ENCODE peak calls at places on chromosomes 5 and 9, in eight cellular contexts. K is vagina, I is sigmoid colon, B is IMR-90, G is upper lobe of left lung, Y is GM12878, L is endothelial cell of umbilical vein, F is heart left ventricle. C is an unnamed sample. For H3K4me1, the result is how much of the 10 kb centered on the place peaks cover.

GRCh38 chr9:99356512-99356971 is 134.5 kb downstream of the SEC61B start:
- DNase-seq in K (no peak), I (peak), B (no peak), G (no peak), Y (no peak), L (no peak), F (peak), C (no peak)

GRCh38 chr5:131406076-131406475 is 142.2 kb downstream of the CDC42SE2 start:
- DNase-seq in K (no peak), I (no peak), B (no peak), G (no peak), Y (no peak), L (no peak), F (no peak), C (no peak)

GRCh38 chr5:134920848-134921575 is 16.1 kb downstream of the PCBD2 start:
- DNase-seq in K (no peak), I (no peak), B (no peak), G (peak), Y (no peak), L (no peak), F (no peak), C (no peak)

GRCh38 chr9:109769250-109769649 is 10.7 kb upstream of the PALM2AKAP2 start:
- DNase-seq in K (no peak), I (no peak), B (no peak), G (no peak), Y (no peak), L (no peak), F (no peak), C (no peak)

GRCh38 chr9:136085815-136086212 is 9.3 kb downstream of the NACC2 start:
- DNase-seq in K (no peak), I (peak), B (no peak), G (peak), Y (no peak), L (no peak), F (peak), C (no peak)

GRCh38 chr9:127148014-127148413 is 25.6 kb upstream of the ANGPTL2 start:
- DNase-seq in K (no peak), I (no peak), B (no peak), G (no peak), Y (no peak), L (no peak), F (no peak), C (peak)

GRCh38 chr5:176529116-176529823 is 7.9 kb downstream of the RNF44 start:
- DNase-seq in K (no peak), I (no peak), B (no peak), G (no peak), Y (no peak), L (no peak), F (peak), C (no peak)

GRCh38 chr5:33336911-33337620 is 103.7 kb upstream of the TARS1 start:
- DNase-seq in K (no peak), I (no peak), B (peak), G (no peak), Y (no peak), L (no peak), F (no peak), C (no peak)

GRCh38 chr9:137814436-137814835 is 63.1 kb upstream of the CACNA1B start:
- DNase-seq in K (no peak), I (no peak), B (no peak), G (peak), Y (no peak), L (no peak), F (no peak), C (no peak)

GRCh38 chr5:84494453-84494852 is 109.8 kb upstream of the EDIL3 start:
- DNase-seq in K (no peak), I (no peak), B (peak), G (no peak), Y (no peak), L (no peak), F (no peak), C (no peak)

GRCh38 chr5:143416411-143416810 is 12.9 kb upstream of the NR3C1 start:
- DNase-seq in K (no peak), I (no peak), B (no peak), G (no peak), Y (no peak), L (no peak), F (no peak), C (no peak)
- H3K4me1 ChIP-seq in K (under half), I (under half), B (under half), G (under half), Y (under half), L (under half), F (under half), C (under half)

DNA sequence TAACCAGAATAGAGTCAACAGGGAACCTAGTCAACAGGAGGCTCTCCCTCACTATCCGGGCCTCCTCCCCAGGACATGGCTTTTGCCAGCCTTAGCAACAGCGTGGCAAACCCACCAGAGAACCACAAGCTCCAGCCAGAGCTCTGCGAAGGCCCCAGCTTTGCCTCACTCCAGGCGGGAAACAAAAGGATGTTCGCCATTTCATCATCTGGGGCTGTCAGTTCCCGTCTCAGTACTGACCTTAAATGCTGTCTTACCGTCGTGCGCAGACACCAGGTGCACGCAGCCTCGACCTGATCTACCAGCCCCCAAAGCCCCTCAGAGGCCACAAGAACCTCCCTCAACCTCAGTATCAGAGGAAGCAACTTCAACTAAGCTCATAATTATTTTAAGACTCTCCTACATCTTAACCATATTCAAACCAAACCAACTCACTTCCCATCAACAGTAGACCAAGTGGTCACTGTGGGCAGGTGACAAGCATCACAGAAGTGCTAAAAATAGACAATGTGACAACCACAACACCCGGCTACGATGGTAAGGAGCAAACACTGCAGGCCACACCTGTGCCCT is 71.4 kb downstream of the SEMA4D start:
- DNase-seq in K (no peak), I (no peak), B (no peak), G (no peak), Y (peak), L (no peak), F (no peak), C (no peak)
- TF ChIP-seq POLR2A in K (no peak), I (no peak), B (no peak), G (no peak), Y (peak), L (no peak), F (no peak), C (no peak)

DNA sequence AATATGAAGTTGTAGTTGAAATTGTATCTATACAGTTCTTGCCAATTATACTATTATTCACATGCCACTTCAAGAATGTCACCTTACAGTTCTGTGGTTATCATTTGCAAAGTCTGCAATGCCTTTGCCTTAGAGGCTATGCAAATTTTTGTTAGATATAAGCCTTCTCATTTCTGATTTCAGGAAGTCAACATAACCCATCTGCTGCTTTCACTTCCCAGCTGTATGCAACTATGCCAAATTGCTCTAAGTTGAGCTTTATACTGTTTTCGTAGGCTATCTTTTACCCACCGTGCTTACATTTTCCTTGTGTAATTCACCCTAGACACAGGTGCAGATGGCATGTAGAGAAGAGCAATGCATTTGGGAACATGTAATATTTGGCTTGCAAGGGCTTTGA is 1083.0 kb downstream of the CDH9 start:
- DNase-seq in K (no peak), I (no peak), B (no peak), G (no peak), Y (no peak), L (no peak), F (no peak), C (no peak)
- H3K4me3 ChIP-seq in K (no peak), I (no peak), B (no peak), G (no peak), Y (no peak), L (no peak), F (no peak), C (no peak)

GRCh38 chr9:113508111-113508749 is 44.7 kb downstream of the RGS3 start:
- DNase-seq in K (no peak), I (no peak), B (no peak), G (no peak), Y (no peak), L (no peak), F (no peak), C (no peak)

GRCh38 chr9:113511856-113512761 is 48.6 kb downstream of the RGS3 start:
- DNase-seq in K (no peak), I (no peak), B (peak), G (no peak), Y (peak), L (no peak), F (no peak), C (no peak)

GRCh38 chr9:113507256-113507655 is 43.7 kb downstream of the RGS3 start:
- DNase-seq in K (no peak), I (no peak), B (no peak), G (peak), Y (no peak), L (no peak), F (no peak), C (no peak)

GRCh38 chr9:113511047-113511521 is 47.6 kb downstream of the RGS3 start:
- DNase-seq in K (no peak), I (no peak), B (no peak), G (no peak), Y (no peak), L (no peak), F (peak), C (no peak)

GRCh38 chr9:113509463-113509862 is 45.9 kb downstream of the RGS3 start:
- DNase-seq in K (no peak), I (no peak), B (peak), G (no peak), Y (no peak), L (peak), F (no peak), C (no peak)
- H3K4me1 ChIP-seq in K (under half), I (under half), B (under half), G (under half), Y (under half), L (half or more), F (half or more), C (under half)

GRCh38 chr5:180467989-180468731 is 26.0 kb upstream of the CNOT6 start:
- DNase-seq in K (no peak), I (no peak), B (no peak), G (no peak), Y (no peak), L (no peak), F (no peak), C (no peak)
- TF ChIP-seq POLR2A in K (no peak), I (no peak), B (no peak), G (no peak), Y (no peak), L (no peak), F (no peak), C (no peak)

DNA sequence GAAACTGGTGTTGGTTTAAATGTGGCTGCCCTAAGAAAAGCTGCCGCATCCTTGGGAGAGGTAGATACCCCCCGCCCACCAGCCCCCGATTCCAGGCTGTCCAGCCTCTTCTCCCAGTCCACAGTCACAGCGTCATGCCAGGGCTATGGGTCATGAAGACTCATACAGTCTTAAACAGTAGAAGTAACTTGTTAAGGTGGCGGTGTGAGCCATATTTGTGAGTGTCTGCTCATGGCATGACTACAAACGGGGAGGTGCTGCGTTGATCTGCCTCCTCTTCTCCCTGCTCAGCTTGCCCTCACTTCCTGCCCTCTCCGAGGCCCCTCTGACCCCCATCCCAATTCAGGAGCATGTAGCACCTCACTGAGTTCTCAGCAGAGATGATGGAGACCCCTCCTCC is 20.8 kb downstream of the FGD3 start:
- DNase-seq in K (no peak), I (no peak), B (no peak), G (no peak), Y (no peak), L (no peak), F (no peak), C (no peak)
- H3K4me3 ChIP-seq in K (no peak), I (no peak), B (no peak), G (no peak), Y (no peak), L (no peak), F (no peak), C (no peak)

GRCh38 chr5:149540098-149540497 is 11.1 kb downstream of the CSNK1A1 start:
- DNase-seq in K (no peak), I (no peak), B (no peak), G (no peak), Y (no peak), L (no peak), F (no peak), C (no peak)
- H3K4me1 ChIP-seq in K (half or more), I (half or more), B (under half), G (half or more), Y (under half), L (under half), F (half or more), C (under half)

GRCh38 chr5:56914678-56915077 is 5.3 kb downstream of the SETD9 start:
- DNase-seq in K (no peak), I (no peak), B (no peak), G (no peak), Y (no peak), L (no peak), F (no peak), C (no peak)

GRCh38 chr5:56910123-56910951 is 941 bp downstream of the SETD9 start:
- DNase-seq in K (no peak), I (peak), B (no peak), G (no peak), Y (no peak), L (no peak), F (peak), C (no peak)

GRCh38 chr5:56913766-56914165 is 4.4 kb downstream of the SETD9 start:
- DNase-seq in K (no peak), I (no peak), B (no peak), G (no peak), Y (no peak), L (no peak), F (no peak), C (no peak)

GRCh38 chr5:56908942-56909293 is 478 bp upstream of the SETD9 start:
- DNase-seq in K (no peak), I (no peak), B (no peak), G (no peak), Y (no peak), L (no peak), F (peak), C (no peak)

DNA sequence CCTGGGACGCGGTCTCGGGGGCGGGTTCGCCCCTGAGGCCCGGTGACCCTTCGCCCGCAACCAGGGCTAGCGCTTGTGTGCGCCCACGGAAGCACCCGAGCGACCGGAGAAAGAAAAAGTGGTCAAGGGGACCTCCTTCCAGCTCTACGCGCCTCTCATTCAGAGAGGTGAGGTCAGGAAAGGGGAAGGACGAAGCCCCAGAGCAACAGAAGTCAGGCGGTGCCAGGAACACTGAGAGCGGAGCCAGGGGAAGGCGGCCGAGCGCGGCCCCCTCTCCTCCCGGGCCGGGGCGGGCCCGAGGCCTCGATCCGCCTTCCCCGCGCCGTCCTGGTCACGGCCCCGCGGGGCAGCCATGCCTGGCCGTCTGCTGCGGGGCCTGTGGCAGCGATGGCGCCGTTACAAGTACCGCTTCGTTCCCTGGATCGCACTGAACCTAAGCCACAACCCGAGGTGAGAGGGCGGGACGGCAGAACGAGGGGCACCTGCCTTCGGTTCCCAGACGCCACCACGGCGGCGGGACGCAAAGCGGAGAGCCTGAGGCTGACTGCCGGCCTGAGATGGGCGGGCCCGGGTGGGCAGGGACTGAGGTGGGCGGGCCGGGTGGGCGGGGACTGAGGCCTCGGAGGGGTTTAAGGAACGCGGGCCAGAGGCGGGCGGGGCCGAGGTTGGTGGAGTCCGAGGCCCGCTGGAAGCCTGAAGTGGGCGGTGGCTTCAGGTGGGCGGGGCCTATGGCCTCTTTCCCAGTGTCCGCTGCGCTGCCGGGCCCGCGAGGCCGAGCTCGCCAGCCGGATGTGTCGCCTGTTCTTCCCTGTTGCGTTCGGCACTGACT is at the start of gene SETD9:
- DNase-seq in K (peak), I (peak), B (peak), G (peak), Y (peak), L (peak), F (peak), C (peak)
- TF ChIP-seq POLR2A in K (no peak), I (no peak), B (peak), G (no peak), Y (peak), L (peak), F (peak), C (peak)

GRCh38 chr5:74507596-74507995 is 132.9 kb downstream of the ENC1 start:
- DNase-seq in K (no peak), I (no peak), B (no peak), G (no peak), Y (no peak), L (no peak), F (no peak), C (no peak)
- H3K4me3 ChIP-seq in K (no peak), I (no peak), B (no peak), G (no peak), Y (no peak), L (no peak), F (no peak), C (no peak)

DNA sequence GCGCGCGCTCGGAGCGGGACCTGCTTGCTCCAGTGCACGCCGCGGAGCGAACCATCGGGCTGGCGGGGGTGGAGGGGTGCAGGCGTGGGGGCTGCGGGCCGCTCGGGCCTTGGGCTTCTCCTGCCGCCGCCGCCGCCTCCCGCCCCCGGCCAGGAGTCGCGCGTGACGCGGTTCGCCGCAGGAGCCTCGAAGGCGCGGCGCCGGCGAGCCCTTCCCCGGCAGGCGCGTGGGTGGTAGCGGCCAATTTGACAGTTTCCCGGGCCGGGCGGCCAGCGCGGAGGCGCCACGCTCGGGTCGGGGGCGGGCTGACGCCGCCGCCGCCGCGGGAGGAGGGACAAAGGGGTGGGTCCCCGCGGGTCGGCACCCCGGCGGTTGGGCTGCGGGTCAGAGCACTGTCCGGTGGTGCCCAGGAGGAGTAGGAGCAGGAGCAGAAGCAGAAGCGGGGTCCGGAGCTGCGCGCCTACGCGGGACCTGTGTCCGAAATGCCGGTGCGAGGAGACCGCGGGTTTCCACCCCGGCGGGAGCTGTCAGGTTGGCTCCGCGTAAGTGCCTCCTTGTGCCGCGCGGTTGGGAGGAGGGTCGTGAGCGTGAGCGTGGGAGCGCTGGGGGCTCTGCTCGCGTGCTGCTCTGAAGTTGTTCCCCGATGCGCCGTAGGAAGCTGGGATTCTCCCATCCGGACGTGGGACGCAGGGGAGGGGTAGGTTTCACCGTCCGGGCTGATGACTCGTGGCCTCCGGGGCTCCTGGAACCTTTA is at the start of gene TJP2:
- DNase-seq in K (no peak), I (peak), B (peak), G (peak), Y (no peak), L (peak), F (peak), C (peak)
- H3K4me1 ChIP-seq in K (under half), I (under half), B (under half), G (half or more), Y (under half), L (half or more), F (half or more), C (under half)

C was measured in uterus.